ENCODE peak calls at places on chromosomes 1 and 21, in eight cellular contexts. S is PC-3, Q is thoracic aorta, X is heart left ventricle, H is heart right ventricle, O is brain microvascular endothelial cell, C is SK-N-SH, K is IMR-90. N is an unnamed sample.

GRCh38 chr1:9436258-9436657 is 103.0 kb upstream of the SLC25A33 start:
- DNase-seq in S (no peak), Q (no peak), X (no peak), H (no peak), O (no peak), C (no peak), K (no peak), N (no peak)

GRCh38 chr1:18945401-18945849 is 11.1 kb downstream of the IFFO2 start:
- DNase-seq in S (no peak), Q (no peak), X (peak; percentile 42), H (peak; percentile 59), O (no peak), C (no peak), K (peak; percentile 62), N (no peak)

GRCh38 chr21:41891132-41891531 is 12.0 kb upstream of the PRDM15 start:
- DNase-seq in S (peak; percentile 50), Q (no peak), X (no peak), H (no peak), O (no peak), C (no peak), K (no peak), N (no peak)

GRCh38 chr1:226195144-226195543 is 8.6 kb upstream of the ACBD3 start:
- DNase-seq in S (peak; percentile 28), Q (no peak), X (no peak), H (no peak), O (no peak), C (peak; percentile 42), K (no peak), N (no peak)

GRCh38 chr1:155847823-155848529 is 9.0 kb downstream of the GON4L start:
- DNase-seq in S (no peak), Q (no peak), X (no peak), H (no peak), O (no peak), C (no peak), K (no peak), N (no peak)

GRCh38 chr1:246947255-246947654 is 15.5 kb upstream of the AHCTF1 start:
- DNase-seq in S (peak; percentile 20), Q (peak; percentile 76), X (peak; percentile 43), H (peak; percentile 60), O (peak; percentile 76), C (no peak), K (peak; percentile 46), N (no peak)

GRCh38 chr1:183776731-183777130 is 28.2 kb upstream of the RGL1 start:
- DNase-seq in S (no peak), Q (no peak), X (no peak), H (no peak), O (peak; percentile 20), C (no peak), K (peak; percentile 53), N (no peak)

GRCh38 chr1:55420866-55421265 is 205.7 kb upstream of the USP24 start:
- DNase-seq in S (no peak), Q (no peak), X (no peak), H (no peak), O (no peak), C (no peak), K (peak; percentile 34), N (no peak)

GRCh38 chr1:3338725-3339070 is 115.8 kb upstream of the ARHGEF16 start:
- DNase-seq in S (no peak), Q (no peak), X (no peak), H (no peak), O (no peak), C (no peak), K (no peak), N (no peak)

GRCh38 chr1:201810466-201811216 is 18.3 kb upstream of the IPO9 start:
- DNase-seq in S (no peak), Q (no peak), X (peak; percentile 9), H (no peak), O (no peak), C (no peak), K (no peak), N (no peak)

GRCh38 chr1:201806801-201807200 is 22.2 kb upstream of the IPO9 start:
- DNase-seq in S (no peak), Q (no peak), X (no peak), H (no peak), O (no peak), C (no peak), K (no peak), N (no peak)

GRCh38 chr1:201808633-201808990 is 20.3 kb upstream of the IPO9 start:
- DNase-seq in S (no peak), Q (no peak), X (no peak), H (no peak), O (no peak), C (no peak), K (no peak), N (no peak)

GRCh38 chr1:201809876-201810275 is 19.1 kb upstream of the IPO9 start:
- DNase-seq in S (no peak), Q (no peak), X (no peak), H (no peak), O (no peak), C (no peak), K (no peak), N (no peak)

DNA sequence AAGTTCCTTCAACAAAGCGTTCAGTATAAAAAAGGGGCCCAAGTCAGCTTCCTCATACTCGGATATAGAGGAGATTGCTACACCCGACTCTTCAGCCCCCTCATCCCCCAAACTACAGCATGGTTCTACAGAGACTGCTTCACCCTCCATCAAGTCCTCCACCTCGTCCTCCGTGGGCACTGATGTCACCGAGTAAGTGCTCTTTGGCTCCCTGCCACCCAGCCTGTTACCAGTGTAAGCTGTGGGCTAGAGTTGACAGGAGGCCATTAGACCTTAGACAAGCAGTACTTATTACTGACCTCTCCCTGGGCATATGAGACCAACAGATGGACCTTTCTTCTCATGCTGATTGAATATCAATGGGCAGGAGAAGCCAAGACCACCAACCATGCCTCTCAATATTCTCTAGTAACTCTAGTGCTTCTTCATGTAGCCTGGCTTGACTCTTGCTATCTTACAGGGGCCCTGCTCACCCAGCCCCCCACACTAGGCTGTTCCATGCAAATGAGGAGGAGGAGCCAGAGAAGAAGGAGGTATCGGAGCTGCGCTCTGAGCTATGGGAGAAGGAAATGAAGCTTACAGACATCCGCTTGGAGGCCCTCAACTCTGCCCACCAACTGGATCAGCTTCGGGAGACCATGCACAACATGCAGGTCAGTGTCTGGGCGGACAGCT is 20.9 kb upstream of the IPO9 start:
- DNase-seq in S (no peak), Q (no peak), X (peak; percentile 64), H (peak; percentile 68), O (no peak), C (no peak), K (no peak), N (no peak)
- H3K36me3 ChIP-seq in S (no peaks in the 10 kb centered on the region), Q (peaks cover 99% of the 10 kb centered on the region), X (peaks cover 72% of the 10 kb centered on the region), H (peaks cover 100% of the 10 kb centered on the region), O (peaks cover 98% of the 10 kb centered on the region), C (peaks cover 94% of the 10 kb centered on the region), K (peaks cover 89% of the 10 kb centered on the region), N (no peaks in the 10 kb centered on the region)

DNA sequence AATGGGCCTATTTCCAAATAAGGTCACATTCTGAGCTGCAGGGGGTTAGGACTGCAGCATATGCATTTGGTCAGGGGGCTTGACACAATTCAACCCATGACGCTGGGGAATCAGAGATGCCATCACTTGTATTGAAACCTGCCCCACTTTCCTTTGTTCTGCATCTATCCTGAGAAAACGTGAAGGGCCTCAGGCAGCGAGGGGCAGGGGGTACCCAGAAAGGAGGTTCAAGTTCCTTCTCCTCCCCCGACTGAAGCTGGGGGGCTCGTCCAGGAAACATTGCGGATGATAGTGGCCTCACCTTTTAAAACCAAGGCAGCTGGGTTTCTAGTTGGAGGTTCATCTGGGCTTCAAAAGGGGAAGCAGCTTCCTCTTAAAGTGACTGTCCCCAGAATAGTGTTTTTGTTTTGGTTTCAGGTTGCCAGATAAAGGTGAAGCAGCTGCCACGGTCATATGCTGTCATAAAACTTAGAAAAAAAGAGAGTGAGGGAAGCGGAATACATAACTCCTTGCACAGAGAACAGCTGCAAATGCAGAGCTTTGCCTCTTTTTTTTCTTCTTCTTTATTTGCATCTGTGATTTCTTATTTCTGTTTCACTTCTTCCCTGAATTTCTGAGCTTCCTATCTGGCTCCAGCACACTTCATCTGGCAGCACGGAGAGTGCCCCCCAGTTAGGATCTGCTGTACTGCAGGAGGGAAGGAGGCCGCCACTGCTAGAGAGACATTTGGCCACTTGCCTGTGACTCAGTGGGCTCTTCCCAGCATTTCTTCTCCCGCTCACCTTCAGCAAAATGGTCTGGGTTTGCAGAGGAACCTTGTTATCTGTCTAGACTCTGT is 142.0 kb downstream of the AJAP1 start:
- DNase-seq in S (no peak), Q (no peak), X (no peak), H (no peak), O (no peak), C (no peak), K (no peak), N (no peak)
- H3K4me3 ChIP-seq in S (no peak overlapping the region), Q (no peak overlapping the region), X (no peak overlapping the region), H (no peak overlapping the region), O (no peak overlapping the region), C (no peak overlapping the region), K (no peak overlapping the region), N (no peak overlapping the region)

GRCh38 chr1:151976868-151977267 is 16.8 kb downstream of the S100A10 start:
- DNase-seq in S (peak; percentile 91), Q (no peak), X (no peak), H (no peak), O (peak; percentile 74), C (no peak), K (peak; percentile 68), N (no peak)
- H3K36me3 ChIP-seq in S (peaks cover 12% of the 10 kb centered on the region), Q (no peaks in the 10 kb centered on the region), X (no peaks in the 10 kb centered on the region), H (peaks cover 12% of the 10 kb centered on the region), O (peaks cover 8% of the 10 kb centered on the region), C (peaks cover 12% of the 10 kb centered on the region), K (peaks cover 5% of the 10 kb centered on the region), N (peaks cover 9% of the 10 kb centered on the region)

DNA sequence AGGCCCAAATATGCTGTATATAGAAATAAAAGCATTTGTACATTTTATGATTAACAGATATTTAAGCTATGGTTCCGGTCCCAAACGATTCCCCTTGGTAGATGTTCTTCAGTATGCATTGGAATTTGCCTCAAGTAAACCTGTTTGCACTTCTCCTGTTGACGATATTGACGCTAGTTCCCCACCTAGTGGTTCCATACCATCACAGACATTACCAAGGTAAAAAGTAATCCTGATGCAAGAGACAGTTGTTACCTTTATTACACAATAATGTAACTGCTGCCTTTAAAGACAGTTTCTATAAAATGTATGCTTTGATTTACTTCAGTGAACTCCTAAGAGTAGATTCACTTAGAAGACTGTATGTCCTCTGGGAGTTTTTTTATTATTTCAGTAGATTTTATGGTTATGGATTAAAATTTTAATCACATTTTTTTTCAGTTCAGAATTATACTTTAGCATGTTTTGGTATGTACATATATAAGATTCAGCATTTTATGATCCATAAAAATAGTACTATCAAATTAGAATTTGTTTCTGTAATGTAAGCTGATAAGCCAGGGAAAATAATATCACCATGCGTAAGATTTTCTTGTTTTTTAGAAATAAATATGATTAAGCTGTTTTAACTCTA is 96.5 kb downstream of the USP25 start:
- DNase-seq in S (peak; percentile 84), Q (no peak), X (no peak), H (peak; percentile 16), O (no peak), C (peak; percentile 17), K (peak; percentile 54), N (no peak)
- H3K4me3 ChIP-seq in S (no peak overlapping the region), Q (no peak overlapping the region), X (no peak overlapping the region), H (no peak overlapping the region), O (no peak overlapping the region), C (no peak overlapping the region), K (no peak overlapping the region), N (no peak overlapping the region)

GRCh38 chr1:15771836-15772516 is 13.4 kb downstream of the FBLIM1 start:
- DNase-seq in S (no peak), Q (no peak), X (no peak), H (no peak), O (no peak), C (no peak), K (peak; percentile 29), N (no peak)
- H3K36me3 ChIP-seq in S (peaks cover 50% of the 10 kb centered on the region), Q (peaks cover 88% of the 10 kb centered on the region), X (peaks cover 9% of the 10 kb centered on the region), H (peaks cover 90% of the 10 kb centered on the region), O (peaks cover 84% of the 10 kb centered on the region), C (peaks cover 55% of the 10 kb centered on the region), K (peaks cover 72% of the 10 kb centered on the region), N (no peaks in the 10 kb centered on the region)